ENCODE peak calls at places on chromosome 12, in seven cellular contexts. C, E, N, Z, J, L and O are unnamed samples.

GRCh38 chr12:41907036-41907435 is 237.6 kb downstream of the GXYLT1 start:
- DNase-seq in Z (no peak), C (no peak), N (no peak), L (no peak), J (no peak), E (no peak), O (no peak)

GRCh38 chr12:27595231-27595642 is 71.2 kb downstream of the PPFIBP1 start:
- DNase-seq in E (peak; percentile 93), L (no peak), N (no peak), Z (no peak), J (no peak), C (peak; percentile 50), O (peak; percentile 89)

GRCh38 chr12:111244673-111245072 is 124.2 kb downstream of the PHETA1 start:
- DNase-seq in J (no peak), L (no peak), N (no peak), Z (no peak), E (no peak), C (no peak), O (no peak)

GRCh38 chr12:131075611-131076010 is 121.9 kb downstream of the ADGRD1 start:
- DNase-seq in J (peak; percentile 80), Z (peak; percentile 6), C (no peak), E (no peak), L (no peak), N (no peak), O (no peak)

GRCh38 chr12:83843531-83843930 is 1069.1 kb downstream of the SLC6A15 start:
- DNase-seq in Z (no peak), C (no peak), J (no peak), L (no peak), E (no peak), N (no peak), O (no peak)

GRCh38 chr12:87995581-87996178 is 33.5 kb downstream of the C12orf50 start:
- DNase-seq in Z (peak; percentile 14), L (peak; percentile 37), J (no peak), E (peak; percentile 40), C (peak; percentile 27), N (no peak), O (peak; percentile 66)

GRCh38 chr12:51323317-51323960 is 535 bp downstream of the BIN2 start:
- DNase-seq in E (no peak), L (no peak), J (no peak), Z (no peak), C (no peak), N (peak; percentile 29), O (no peak)

GRCh38 chr12:5661820-5662219 is 229.9 kb downstream of the NTF3 start:
- DNase-seq in E (no peak), N (no peak), J (no peak), C (no peak), Z (no peak), L (no peak), O (no peak)

GRCh38 chr12:68617160-68617926 is 6.6 kb downstream of the RAP1B start:
- DNase-seq in C (peak; percentile 44), Z (no peak), N (no peak), E (peak; percentile 34), L (no peak), J (no peak), O (peak; percentile 59)

GRCh38 chr12:93085383-93086287 is 156.5 kb upstream of the EEA1 start:
- DNase-seq in E (no peak), J (no peak), N (no peak), L (no peak), C (no peak), Z (no peak), O (no peak)

GRCh38 chr12:88188180-88188579 is 46.1 kb downstream of the TMTC3 start:
- DNase-seq in N (no peak), J (no peak), L (no peak), Z (no peak), C (no peak), E (no peak), O (no peak)

GRCh38 chr12:56676851-56677601 is 11.1 kb downstream of the PTGES3 start:
- DNase-seq in L (no peak), C (no peak), N (no peak), Z (no peak), E (no peak), J (peak; percentile 60), O (no peak)

GRCh38 chr12:121795029-121795977 is 1.8 kb upstream of the RHOF start:
- DNase-seq in E (no peak), N (peak; percentile 76), C (no peak), L (peak; percentile 48), Z (peak; percentile 85), J (peak; percentile 98), O (peak; percentile 76)

GRCh38 chr12:26789731-26790644 is 43.0 kb downstream of the ITPR2 start:
- DNase-seq in J (no peak), Z (no peak), E (peak; percentile 45), L (no peak), C (no peak), N (no peak), O (peak; percentile 55)

GRCh38 chr12:69189378-69189978 is 49.9 kb upstream of the CPSF6 start:
- DNase-seq in N (no peak), J (no peak), C (no peak), E (no peak), L (no peak), Z (no peak), O (no peak)

GRCh38 chr12:5051913-5052312 is 8.2 kb downstream of the KCNA5 start:
- DNase-seq in Z (no peak), L (no peak), C (no peak), E (no peak), J (no peak), N (no peak), O (no peak)

GRCh38 chr12:68129979-68130378 is 29.6 kb downstream of the IFNG start:
- DNase-seq in J (no peak), Z (no peak), E (no peak), N (no peak), C (no peak), L (no peak), O (no peak)

GRCh38 chr12:51907083-51907863 is at the start of gene ACVRL1:
- DNase-seq in L (no peak), J (peak; percentile 88), E (no peak), Z (peak; percentile 10), N (no peak), C (no peak), O (no peak)

GRCh38 chr12:105083551-105084105 is 630 bp downstream of the ALDH1L2 start:
- DNase-seq in Z (peak; percentile 47), C (no peak), N (no peak), L (no peak), J (peak; percentile 92), E (peak; percentile 59), O (no peak)

GRCh38 chr12:47811070-47811391 is 8.7 kb downstream of the HDAC7 start:
- DNase-seq in J (no peak), L (no peak), Z (no peak), C (no peak), E (no peak), N (no peak), O (no peak)

GRCh38 chr12:107318804-107319535 is 225.6 kb upstream of the CRY1 start:
- DNase-seq in N (no peak), C (no peak), E (no peak), L (peak; percentile 18), J (peak; percentile 76), Z (no peak), O (no peak)

GRCh38 chr12:127984386-127985055 is 282.4 kb upstream of the TMEM132C start:
- DNase-seq in Z (no peak), N (no peak), C (no peak), E (no peak), L (no peak), J (no peak), O (no peak)

GRCh38 chr12:56720696-56721615 is 4.1 kb downstream of the NACA start:
- DNase-seq in L (no peak), E (no peak), C (no peak), Z (no peak), J (peak; percentile 66), N (no peak), O (no peak)

GRCh38 chr12:27585739-27586265 is 61.8 kb downstream of the PPFIBP1 start:
- DNase-seq in J (no peak), E (no peak), Z (no peak), C (no peak), N (no peak), L (no peak), O (no peak)

GRCh38 chr12:78887008-78887407 is 22.4 kb downstream of the SYT1 start:
- DNase-seq in Z (no peak), J (no peak), C (peak; percentile 75), L (no peak), N (no peak), E (peak; percentile 11), O (peak; percentile 49)

GRCh38 chr12:89960607-89961394 is 252.2 kb upstream of the ATP2B1 start:
- DNase-seq in E (no peak), L (no peak), Z (no peak), C (no peak), N (no peak), J (no peak), O (no peak)